ENCODE peak calls at places on chromosomes 3 and 15, in four cellular contexts. I, W, T and N are unnamed samples.

GRCh38 chr15:82666606-82667005 is 19.4 kb upstream of the CPEB1 start:
- DNase-seq in I (no peak), W (no peak), T (no peak), N (no peak)

GRCh38 chr3:37202035-37202434 is 27.7 kb upstream of the LRRFIP2 start:
- DNase-seq in T (no peak), I (no peak), W (no peak), N (no peak)

GRCh38 chr15:32683906-32684584 is 33.8 kb upstream of the GREM1 start:
- DNase-seq in I (no peak), W (no peak), T (peak; percentile 95), N (no peak)

GRCh38 chr3:112793311-112794081 is 53.2 kb downstream of the CD200R1L start:
- DNase-seq in T (no peak), I (no peak), W (no peak), N (no peak)

GRCh38 chr15:100861511-100861991 is 18.1 kb upstream of the ALDH1A3 start:
- DNase-seq in W (no peak), I (no peak), T (no peak), N (no peak)

GRCh38 chr3:17939157-17939556 is 196.7 kb upstream of the TBC1D5 start:
- DNase-seq in I (no peak), W (no peak), T (no peak), N (no peak)

GRCh38 chr3:161372321-161373260 is 1.3 kb upstream of the SPTSSB start:
- DNase-seq in T (peak; percentile 20), W (peak; percentile 91), I (peak; percentile 14), N (peak; percentile 65)

GRCh38 chr3:197487911-197488391 is 67.8 kb downstream of the BDH1 start:
- DNase-seq in W (no peak), T (peak; percentile 99), I (no peak), N (no peak)

GRCh38 chr15:48149858-48150257 is 28.2 kb downstream of the MYEF2 start:
- DNase-seq in W (no peak), I (no peak), T (peak; percentile 91), N (no peak)

GRCh38 chr3:148318240-148318639 is 379.5 kb upstream of the AGTR1 start:
- DNase-seq in W (no peak), I (no peak), T (no peak), N (no peak)

GRCh38 chr15:87619161-87619960 is 637.2 kb downstream of the NTRK3 start:
- DNase-seq in T (peak; percentile 68), W (no peak), I (no peak), N (no peak)

GRCh38 chr3:139111392-139112229 is 66.9 kb upstream of the PRR23C start:
- DNase-seq in W (peak; percentile 71), T (peak; percentile 61), I (peak; percentile 87), N (no peak)

GRCh38 chr15:33094336-33094735 is 100.2 kb downstream of the FMN1 start:
- DNase-seq in W (no peak), T (peak; percentile 50), I (no peak), N (no peak)

GRCh38 chr15:27358751-27359434 is 387.9 kb downstream of the GABRG3 start:
- DNase-seq in W (no peak), T (no peak), I (peak; percentile 3), N (no peak)

GRCh38 chr3:108159865-108160264 is 62.4 kb downstream of the IFT57 start:
- DNase-seq in I (no peak), T (peak; percentile 69), W (no peak), N (no peak)

GRCh38 chr3:184582583-184582982 is 21.0 kb downstream of the EPHB3 start:
- DNase-seq in T (peak; percentile 66), I (peak; percentile 54), W (no peak), N (no peak)

GRCh38 chr3:129240436-129240835 is 9.0 kb upstream of the COPG1 start:
- DNase-seq in W (no peak), T (no peak), I (no peak), N (no peak)

GRCh38 chr15:72758195-72758594 is 25.4 kb downstream of the ADPGK start:
- DNase-seq in I (no peak), T (peak; percentile 92), W (no peak), N (no peak)

GRCh38 chr15:68821898-68822380 is 1.2 kb upstream of the ANP32A start:
- DNase-seq in T (peak; percentile 27), I (peak; percentile 36), W (no peak), N (no peak)

GRCh38 chr15:96358795-96359190 is 28.3 kb downstream of the NR2F2 start:
- DNase-seq in I (no peak), T (no peak), W (no peak), N (no peak)

GRCh38 chr3:72768976-72769375 is 79.3 kb downstream of the SHQ1 start:
- DNase-seq in T (no peak), I (no peak), W (no peak), N (no peak)

GRCh38 chr3:44861412-44862220 is at the start of gene TMEM42:
- DNase-seq in I (peak; percentile 91), W (peak; percentile 72), T (peak; percentile 94), N (peak; percentile 41)

GRCh38 chr3:193693774-193694173 is 100.8 kb downstream of the OPA1 start:
- DNase-seq in T (no peak), W (no peak), I (no peak), N (no peak)

GRCh38 chr3:184239710-184240109 is 9.1 kb downstream of the ALG3 start:
- DNase-seq in I (no peak), T (no peak), W (no peak), N (no peak)